ENCODE peak calls at places on chromosomes 1 and 21, in four cellular contexts. C, K, J and S are unnamed samples.
A peak's percentile ranks its signal among the peaks of the same experiment; 100 is the strongest.

GRCh38 chr1:158248122-158248521 is 6.1 kb upstream of the CD1A start:
- DNase-seq in C (no peak), K (peak; percentile 26), J (no peak), S (no peak)

GRCh38 chr1:26950602-26951001 is 9.7 kb downstream of the KDF1 start:
- DNase-seq in C (no peak), K (no peak), J (no peak), S (no peak)

GRCh38 chr1:66957938-66958337 is 33.1 kb downstream of the MIER1 start:
- DNase-seq in C (no peak), K (no peak), J (no peak), S (no peak)

GRCh38 chr1:166036092-166036491 is 130.7 kb downstream of the FAM78B start:
- DNase-seq in C (no peak), K (no peak), J (no peak), S (no peak)

GRCh38 chr21:41322496-41323382 is 6.1 kb downstream of the FAM3B start:
- DNase-seq in C (no peak), K (no peak), J (peak; percentile 44), S (no peak)

GRCh38 chr1:21165076-21165475 is 11.6 kb downstream of the EIF4G3 start:
- DNase-seq in C (no peak), K (no peak), J (no peak), S (no peak)

GRCh38 chr1:33276573-33277298 is 20.4 kb downstream of the ZNF362 start:
- DNase-seq in C (no peak), K (peak; percentile 6), J (no peak), S (no peak)

GRCh38 chr21:37619464-37619974 is 252.9 kb downstream of the DYRK1A start:
- DNase-seq in C (peak; percentile 28), K (no peak), J (no peak), S (no peak)

GRCh38 chr1:114509596-114510234 is 1.3 kb downstream of the TRIM33 start:
- DNase-seq in C (peak; percentile 10), K (no peak), J (no peak), S (no peak)

GRCh38 chr1:192993426-192994085 is 65.6 kb downstream of the UCHL5 start:
- DNase-seq in C (peak; percentile 61), K (no peak), J (no peak), S (no peak)

GRCh38 chr1:218480137-218480536 is 135.0 kb downstream of the TGFB2 start:
- DNase-seq in C (peak; percentile 97), K (no peak), J (no peak), S (no peak)

GRCh38 chr1:204837440-204838084 is 33.1 kb upstream of the NFASC start:
- DNase-seq in C (peak; percentile 44), K (no peak), J (peak; percentile 88), S (no peak)

GRCh38 chr21:17903029-17903806 is 84.1 kb upstream of the C21orf91 start:
- DNase-seq in C (peak; percentile 41), K (no peak), J (peak; percentile 14), S (peak; percentile 62)

GRCh38 chr1:203556047-203556851 is 62.3 kb downstream of the OPTC start:
- DNase-seq in C (peak; percentile 84), K (peak; percentile 51), J (peak; percentile 54), S (no peak)

GRCh38 chr1:207051615-207051943 is 571 bp upstream of the YOD1 start:
- DNase-seq in C (no peak), K (no peak), J (no peak), S (no peak)

GRCh38 chr1:109548321-109549267 is at the start of gene GNAI3:
- DNase-seq in C (peak; percentile 97), K (peak; percentile 98), J (peak; percentile 99), S (peak; percentile 95)

GRCh38 chr1:27601771-27602509 is 2.0 kb downstream of the AHDC1 start:
- DNase-seq in C (peak; percentile 65), K (peak; percentile 53), J (no peak), S (no peak)

GRCh38 chr1:67888707-67889106 is 55.4 kb upstream of the GNG12 start:
- DNase-seq in C (peak; percentile 53), K (no peak), J (peak; percentile 17), S (no peak)

GRCh38 chr21:35475768-35476167 is 426.7 kb upstream of the RUNX1 start:
- DNase-seq in C (peak; percentile 29), K (no peak), J (no peak), S (no peak)